ENCODE peak calls at places on chromosomes 2 and 18, in six cellular contexts. L is uterus, Z is left cardiac atrium, W is amygdala, U is OCI-LY7, A is NCI-H82. I is an unnamed sample.

GRCh38 chr18:27942706-27943105 is 234.2 kb downstream of the CDH2 start:
- DNase-seq in L (no peak), Z (no peak), W (no peak), U (no peak), A (no peak), I (no peak)

GRCh38 chr18:63178526-63178880 is 141.1 kb downstream of the BCL2 start:
- DNase-seq in L (peak; percentile 90), Z (peak; percentile 65), W (no peak), U (no peak), A (no peak), I (no peak)

GRCh38 chr2:133130548-133131246 is 437.6 kb downstream of the NCKAP5 start:
- DNase-seq in L (no peak), Z (no peak), W (no peak), U (no peak), A (no peak), I (no peak)

GRCh38 chr2:109644571-109645275 is 30.6 kb downstream of the SOWAHC start:
- DNase-seq in L (no peak), Z (no peak), W (peak; percentile 15), U (no peak), A (no peak), I (no peak)

GRCh38 chr2:168976034-168976654 is 55.0 kb downstream of the ABCB11 start:
- DNase-seq in L (no peak), Z (no peak), W (no peak), U (no peak), A (peak; percentile 23), I (no peak)

GRCh38 chr2:61089797-61090196 is 24.1 kb downstream of the SANBR start:
- DNase-seq in L (no peak), Z (no peak), W (no peak), U (no peak), A (no peak), I (no peak)

GRCh38 chr2:25758348-25758747 is 85.0 kb upstream of the DTNB start:
- DNase-seq in L (no peak), Z (no peak), W (no peak), U (no peak), A (no peak), I (no peak)

GRCh38 chr18:5430131-5430530 is 113.7 kb downstream of the EPB41L3 start:
- DNase-seq in L (no peak), Z (no peak), W (no peak), U (no peak), A (peak; percentile 8), I (no peak)

GRCh38 chr2:210230984-210231383 is 5.7 kb upstream of the ACADL start:
- DNase-seq in L (no peak), Z (no peak), W (no peak), U (no peak), A (no peak), I (no peak)

GRCh38 chr2:20241973-20242726 is 17.2 kb upstream of the SDC1 start:
- DNase-seq in L (no peak), Z (no peak), W (no peak), U (no peak), A (no peak), I (no peak)